ENCODE peak calls at places on chromosomes 16 and 17, in seven cellular contexts. D, N, M, E, Z, V and R are unnamed samples.

GRCh38 chr17:73197141-73197540 is 4.3 kb downstream of the COG1 start:
- DNase-seq in M (no peak), V (no peak), N (no peak), Z (no peak), E (no peak), D (no peak), R (no peak)

GRCh38 chr16:70688266-70688742 is 2.5 kb upstream of the MTSS2 start:
- DNase-seq in Z (peak), V (peak), M (no peak), N (no peak), E (no peak), D (peak), R (peak)

GRCh38 chr16:15464401-15465186 is 30.2 kb downstream of the BMERB1 start:
- DNase-seq in D (peak), Z (no peak), V (no peak), N (no peak), M (no peak), E (no peak), R (no peak)

GRCh38 chr17:38538906-38539305 is 66.8 kb downstream of the SRCIN1 start:
- DNase-seq in E (no peak), V (no peak), D (no peak), M (no peak), N (peak), Z (no peak), R (no peak)

GRCh38 chr16:2224183-2224486 is 744 bp downstream of the E4F1 start:
- DNase-seq in D (peak), N (no peak), V (no peak), E (no peak), M (no peak), Z (no peak), R (no peak)

GRCh38 chr17:21295036-21295952 is 10.8 kb downstream of the MAP2K3 start:
- DNase-seq in V (peak), Z (no peak), D (no peak), N (no peak), E (no peak), M (no peak), R (peak)

GRCh38 chr17:60303406-60304099 is 88.4 kb downstream of the USP32 start:
- DNase-seq in V (no peak), M (no peak), Z (no peak), D (no peak), E (no peak), N (no peak), R (no peak)

GRCh38 chr17:43940630-43941029 is 1.6 kb downstream of the PPY start:
- DNase-seq in Z (no peak), N (peak), E (no peak), D (peak), M (no peak), V (peak), R (peak)

GRCh38 chr17:48800626-48801217 is 16.3 kb downstream of the TTLL6 start:
- DNase-seq in Z (no peak), E (no peak), V (no peak), M (no peak), N (no peak), D (no peak), R (no peak)

GRCh38 chr16:2713985-2714774 is 5.8 kb downstream of the PRSS27 start:
- DNase-seq in D (no peak), E (no peak), N (no peak), M (no peak), Z (no peak), V (no peak), R (no peak)

GRCh38 chr17:79355186-79355585 is 255.7 kb downstream of the RBFOX3 start:
- DNase-seq in D (no peak), M (no peak), E (no peak), N (no peak), Z (no peak), V (no peak), R (no peak)

GRCh38 chr17:38733315-38734234 is 3.4 kb downstream of the CISD3 start:
- DNase-seq in M (no peak), Z (no peak), D (no peak), N (no peak), V (no peak), E (no peak), R (no peak)

GRCh38 chr16:57143125-57143965 is 42.5 kb downstream of the PSME3IP1 start:
- DNase-seq in D (no peak), Z (no peak), M (no peak), N (no peak), V (no peak), E (no peak), R (no peak)